ENCODE peak calls at places on chromosomes 1 and 21, in eight cellular contexts. J, A, L, U, G, K, W and N are unnamed samples.

GRCh38 chr1:109116286-109116685 is 2.4 kb downstream of the ELAPOR1 start:
- DNase-seq in G (no peak), L (no peak), W (no peak), A (no peak), K (no peak), U (no peak), J (no peak), N (no peak)

GRCh38 chr1:116573388-116574100 is 2.7 kb upstream of the CD58 start:
- DNase-seq in U (no peak), L (no peak), J (no peak), G (no peak), K (no peak), W (peak), A (no peak), N (no peak)

GRCh38 chr1:178465011-178465410 is 31.8 kb downstream of the CLEC20A start:
- DNase-seq in G (peak), A (no peak), W (peak), U (no peak), K (no peak), J (no peak), L (no peak), N (no peak)

GRCh38 chr1:40004857-40005256 is 35.7 kb upstream of the CAP1 start:
- DNase-seq in A (no peak), K (no peak), U (no peak), L (no peak), J (no peak), G (peak), W (no peak), N (no peak)

GRCh38 chr1:168360151-168360550 is 79.5 kb downstream of the TBX19 start:
- DNase-seq in U (no peak), J (no peak), A (no peak), W (no peak), K (no peak), L (no peak), G (peak), N (no peak)

GRCh38 chr1:213669964-213670691 is 317.6 kb upstream of the PROX1 start:
- DNase-seq in J (no peak), A (no peak), L (peak), G (no peak), U (no peak), K (peak), W (no peak), N (no peak)

GRCh38 chr1:14067686-14068085 is 367.7 kb downstream of the PRDM2 start:
- DNase-seq in W (no peak), L (no peak), J (no peak), G (no peak), A (no peak), K (no peak), U (no peak), N (no peak)

GRCh38 chr21:31727181-31727580 is 4.7 kb downstream of the SCAF4 start:
- DNase-seq in U (no peak), J (no peak), A (no peak), K (no peak), W (no peak), G (no peak), L (no peak), N (no peak)

GRCh38 chr1:234914606-234915290 is 213.9 kb downstream of the TOMM20 start:
- DNase-seq in K (no peak), A (no peak), G (no peak), J (no peak), L (no peak), W (no peak), U (no peak), N (no peak)

GRCh38 chr1:38860464-38860816 is 868 bp upstream of the RRAGC start:
- DNase-seq in G (no peak), U (no peak), A (no peak), K (no peak), L (no peak), J (no peak), W (peak), N (no peak)

GRCh38 chr1:227792216-227793078 is 23.0 kb upstream of the PRSS38 start:
- DNase-seq in K (no peak), W (no peak), G (no peak), J (no peak), A (no peak), U (no peak), L (no peak), N (no peak)

GRCh38 chr1:206608108-206608698 is 4.1 kb downstream of the EIF2D start:
- DNase-seq in U (no peak), K (peak), L (peak), J (no peak), W (peak), G (peak), A (no peak), N (no peak)

GRCh38 chr1:119007672-119008482 is 19.7 kb upstream of the TBX15 start:
- DNase-seq in G (no peak), A (no peak), U (no peak), J (no peak), K (no peak), L (no peak), W (no peak), N (no peak)

GRCh38 chr1:59487335-59488031 is 190.6 kb downstream of the FGGY start:
- DNase-seq in U (no peak), W (peak), J (peak), K (no peak), L (no peak), A (no peak), G (peak), N (no peak)

GRCh38 chr1:234849824-234850223 is 239.8 kb upstream of the IRF2BP2 start:
- DNase-seq in J (no peak), K (no peak), L (no peak), W (no peak), G (no peak), U (no peak), A (no peak), N (no peak)

GRCh38 chr21:33901421-33902288 is 13.9 kb downstream of the ATP5PO start:
- DNase-seq in U (no peak), W (peak), A (no peak), J (peak), K (no peak), G (peak), L (peak), N (no peak)

GRCh38 chr1:111619635-111620411 is at the start of gene RAP1A:
- DNase-seq in A (peak), L (peak), G (peak), W (peak), K (peak), U (peak), J (peak), N (peak)

GRCh38 chr1:30895942-30896660 is 12.5 kb downstream of the SDC3 start:
- DNase-seq in A (no peak), L (no peak), J (no peak), K (no peak), G (no peak), W (peak), U (no peak), N (no peak)

GRCh38 chr1:245462161-245462560 is 307.4 kb downstream of the KIF26B start:
- DNase-seq in J (no peak), A (no peak), W (no peak), G (no peak), L (no peak), U (no peak), K (no peak), N (no peak)

GRCh38 chr1:34827341-34827941 is 32.1 kb downstream of the SMIM12 start:
- DNase-seq in A (no peak), G (no peak), U (no peak), J (no peak), K (no peak), W (no peak), L (no peak), N (no peak)

GRCh38 chr1:152495066-152495675 is 15.4 kb upstream of the LCE5A start:
- DNase-seq in U (no peak), L (no peak), J (no peak), W (no peak), G (peak), A (no peak), K (no peak), N (no peak)

GRCh38 chr1:14674030-14674429 is 75.5 kb downstream of the KAZN start:
- DNase-seq in K (no peak), J (no peak), L (no peak), G (no peak), U (no peak), A (no peak), W (no peak), N (no peak)

GRCh38 chr1:150144606-150145005 is 5.1 kb upstream of the PLEKHO1 start:
- DNase-seq in J (no peak), U (no peak), W (no peak), L (no peak), A (no peak), G (no peak), K (no peak), N (no peak)